ENCODE peak calls at places on chromosomes 7 and 10, in ten cellular contexts. N is cardiac muscle cell, B is ovary, T is spleen, Y is PC-9, A is upper lobe of left lung, F is colonic mucosa, O is GM23338, Q is RWPE1, M is HCT116. J is an unnamed sample.

GRCh38 chr7:13715534-13715933 is 273.9 kb downstream of the ETV1 start:
- DNase-seq in N (no peak), B (no peak), T (no peak), Y (no peak), A (no peak), F (no peak), O (no peak), Q (no peak), M (no peak), J (no peak)

GRCh38 chr10:50604049-50604640 is 19.6 kb downstream of the SGMS1 start:
- DNase-seq in N (peak; percentile 26), B (no peak), T (no peak), Y (no peak), A (no peak), F (no peak), O (no peak), Q (no peak), M (no peak), J (no peak)

GRCh38 chr10:5685764-5686240 is 1.2 kb downstream of the TASOR2 start:
- DNase-seq in N (peak; percentile 21), B (no peak), T (no peak), Y (peak; percentile 14), A (no peak), F (no peak), O (no peak), Q (peak; percentile 9), M (no peak), J (no peak)

GRCh38 chr7:44073664-44074348 is 8.4 kb upstream of the PGAM2 start:
- DNase-seq in N (no peak), B (peak; percentile 48), T (peak; percentile 98), Y (peak; percentile 97), A (peak; percentile 86), F (peak; percentile 91), O (peak; percentile 52), Q (peak; percentile 93), M (no peak), J (peak; percentile 87)

GRCh38 chr10:4215485-4215884 is 430.5 kb upstream of the KLF6 start:
- DNase-seq in N (no peak), B (no peak), T (no peak), Y (no peak), A (no peak), F (no peak), O (no peak), Q (no peak), M (no peak), J (no peak)

GRCh38 chr10:117112220-117112619 is 25.9 kb downstream of the VAX1 start:
- DNase-seq in N (peak; percentile 6), B (no peak), T (no peak), Y (no peak), A (no peak), F (no peak), O (peak; percentile 33), Q (no peak), M (peak; percentile 15), J (no peak)

GRCh38 chr10:24519950-24520349 is 203.7 kb downstream of the ARHGAP21 start:
- DNase-seq in N (no peak), B (no peak), T (no peak), Y (no peak), A (no peak), F (no peak), O (peak; percentile 53), Q (no peak), M (no peak), J (no peak)

GRCh38 chr7:129877146-129877792 is 75.5 kb downstream of the UBE2H start:
- DNase-seq in N (peak; percentile 56), B (no peak), T (no peak), Y (no peak), A (no peak), F (no peak), O (no peak), Q (no peak), M (no peak), J (no peak)

GRCh38 chr7:80614911-80615310 is 23.5 kb upstream of the CD36 start:
- DNase-seq in N (peak; percentile 52), B (no peak), T (no peak), Y (no peak), A (no peak), F (no peak), O (no peak), Q (no peak), M (no peak), J (no peak)

GRCh38 chr10:60733826-60734225 is 44.5 kb upstream of the CDK1 start:
- DNase-seq in N (no peak), B (peak; percentile 22), T (no peak), Y (no peak), A (no peak), F (no peak), O (no peak), Q (no peak), M (no peak), J (peak; percentile 65)

GRCh38 chr7:134669845-134670373 is 23.3 kb downstream of the BPGM start:
- DNase-seq in N (peak; percentile 83), B (no peak), T (no peak), Y (peak; percentile 75), A (no peak), F (peak; percentile 34), O (no peak), Q (peak; percentile 68), M (peak; percentile 27), J (no peak)
- H3K27ac ChIP-seq in N (peak overlapping the region; percentile 59), B (no peak overlapping the region), T (no peak overlapping the region), Y (no peak overlapping the region), A (no peak overlapping the region), F (no peak overlapping the region), O (no peak overlapping the region), Q (peak overlapping the region; percentile 27), M (no peak overlapping the region), J (no peak overlapping the region)

GRCh38 chr10:14397069-14397468 is 66.3 kb upstream of the FRMD4A start:
- DNase-seq in N (peak; percentile 97), B (peak; percentile 34), T (no peak), Y (peak; percentile 81), A (peak; percentile 84), F (peak; percentile 22), O (peak; percentile 29), Q (peak; percentile 89), M (no peak), J (peak; percentile 77)

GRCh38 chr10:14399641-14400040 is 68.9 kb upstream of the FRMD4A start:
- DNase-seq in N (no peak), B (no peak), T (no peak), Y (no peak), A (no peak), F (no peak), O (no peak), Q (no peak), M (no peak), J (no peak)

GRCh38 chr10:14391342-14391741 is 60.6 kb upstream of the FRMD4A start:
- DNase-seq in N (no peak), B (no peak), T (no peak), Y (no peak), A (no peak), F (no peak), O (no peak), Q (no peak), M (no peak), J (no peak)

GRCh38 chr10:14394179-14394578 is 63.5 kb upstream of the FRMD4A start:
- DNase-seq in N (no peak), B (no peak), T (no peak), Y (no peak), A (no peak), F (no peak), O (no peak), Q (no peak), M (no peak), J (no peak)

DNA sequence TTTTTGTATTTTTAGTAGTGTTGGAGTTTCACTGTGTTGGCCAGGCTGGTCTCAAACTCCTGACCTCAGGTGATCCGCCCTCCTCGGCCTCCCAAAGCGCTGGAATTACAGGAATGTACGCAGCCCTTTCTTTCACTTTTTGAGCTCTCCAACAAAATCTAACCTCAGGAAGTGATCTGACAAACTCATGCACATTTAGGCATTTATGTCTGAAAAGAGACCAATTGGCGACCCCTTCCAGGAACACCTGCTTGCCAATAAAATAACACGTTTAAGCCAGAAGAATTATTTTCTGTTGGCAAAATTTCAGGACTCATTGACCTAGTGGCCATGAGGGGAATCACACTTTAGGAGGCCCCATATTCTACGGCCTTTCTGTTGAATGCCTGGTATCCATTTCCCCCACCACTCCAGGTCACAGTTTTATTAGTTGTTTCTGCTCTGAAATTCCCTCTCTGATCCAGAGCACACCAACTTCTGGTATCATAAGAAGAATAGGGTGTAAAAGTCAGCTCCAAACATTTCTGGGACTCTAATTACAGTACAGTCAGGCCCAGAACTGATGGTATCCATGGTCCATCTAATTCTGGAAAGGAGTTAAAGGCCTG is 65.8 kb upstream of the FRMD4A start:
- DNase-seq in N (peak; percentile 57), B (no peak), T (no peak), Y (peak; percentile 38), A (no peak), F (no peak), O (peak; percentile 50), Q (no peak), M (no peak), J (no peak)
- TF ChIP-seq CTCF in N (peak; percentile 58), B (no peak), T (no peak), Y (peak; percentile 59), A (no peak), F (peak; percentile 22), O (peak; percentile 71), Q (peak; percentile 22), M (no peak), J (peak; percentile 30)

GRCh38 chr10:86979296-86979818 is 11.1 kb downstream of the ADIRF start:
- DNase-seq in N (no peak), B (no peak), T (no peak), Y (no peak), A (no peak), F (no peak), O (no peak), Q (no peak), M (no peak), J (no peak)
- H3K27ac ChIP-seq in N (peak overlapping the region; percentile 76), B (peak overlapping the region; percentile 50), T (no peak overlapping the region), Y (peak overlapping the region; percentile 58), A (peak overlapping the region; percentile 62), F (no peak overlapping the region), O (no peak overlapping the region), Q (no peak overlapping the region), M (no peak overlapping the region), J (peak overlapping the region; percentile 55)

GRCh38 chr7:115940462-115941060 is 90.0 kb downstream of the TFEC start:
- DNase-seq in N (no peak), B (no peak), T (no peak), Y (no peak), A (no peak), F (no peak), O (peak; percentile 9), Q (no peak), M (no peak), J (no peak)
- TF ChIP-seq CTCF in N (no peak), B (no peak), T (no peak), Y (no peak), A (peak; percentile 9), F (no peak), O (no peak), Q (no peak), M (no peak), J (no peak)

DNA sequence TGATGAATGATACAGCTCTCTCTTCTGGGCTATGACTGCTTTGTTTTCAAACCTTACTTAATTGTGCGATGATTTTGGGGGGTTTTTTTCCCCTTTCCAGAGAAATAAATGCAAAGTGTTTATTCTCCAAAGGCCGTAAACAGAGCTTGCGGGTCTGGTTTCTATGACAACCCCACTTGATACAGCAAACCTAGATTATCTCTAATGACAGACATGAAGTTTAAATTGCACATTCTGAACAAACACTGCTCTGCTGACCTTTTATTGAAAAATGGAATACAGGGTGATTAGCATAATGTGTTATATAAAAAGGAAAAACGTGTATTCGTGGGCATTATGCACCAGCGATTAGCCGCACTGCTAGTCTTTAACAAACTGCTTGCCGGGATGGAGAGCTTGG is 78.3 kb upstream of the NANOS1 start:
- DNase-seq in N (no peak), B (no peak), T (no peak), Y (no peak), A (no peak), F (no peak), O (no peak), Q (no peak), M (no peak), J (no peak)
- H3K27ac ChIP-seq in N (no peak overlapping the region), B (no peak overlapping the region), T (no peak overlapping the region), Y (no peak overlapping the region), A (no peak overlapping the region), F (no peak overlapping the region), O (no peak overlapping the region), Q (no peak overlapping the region), M (no peak overlapping the region), J (no peak overlapping the region)